ENCODE peak calls at places on chromosomes 12 and 14, in nine cellular contexts. O is HCT116; T is lower lobe of right lung; S is choroid plexus epithelial cell; L is astrocyte of the cerebellum; G is uterus; H is CD8-positive, alpha-beta T cell; V is astrocyte of the spinal cord; M is suprapubic skin. D is an unnamed sample.

GRCh38 chr14:90960818-90961217 is 99.6 kb downstream of the RPS6KA5 start:
- DNase-seq in S (no peak), H (no peak), M (no peak), G (no peak), O (no peak), T (no peak), V (no peak), L (no peak), D (no peak)

GRCh38 chr12:81303935-81304334 is 226.1 kb downstream of the ACSS3 start:
- DNase-seq in G (no peak), O (no peak), S (no peak), L (no peak), T (no peak), V (no peak), M (no peak), H (no peak), D (no peak)

GRCh38 chr14:106831322-106831720 is 1304.9 kb downstream of the TMEM121 start:
- DNase-seq in S (peak; percentile 0), V (no peak), O (no peak), M (no peak), G (no peak), T (peak; percentile 65), H (peak; percentile 35), L (no peak), D (no peak)

GRCh38 chr12:120158351-120158750 is 36.2 kb downstream of the GCN1 start:
- DNase-seq in O (no peak), V (no peak), G (no peak), H (no peak), S (no peak), T (no peak), L (no peak), M (no peak), D (no peak)

GRCh38 chr12:128204725-128205124 is 62.2 kb upstream of the TMEM132C start:
- DNase-seq in L (no peak), O (no peak), G (no peak), M (no peak), T (no peak), V (no peak), S (no peak), H (no peak), D (no peak)

GRCh38 chr14:55336161-55336560 is 64.9 kb downstream of the FBXO34 start:
- DNase-seq in H (no peak), M (no peak), L (no peak), S (peak; percentile 56), T (no peak), O (no peak), G (no peak), V (peak; percentile 31), D (peak; percentile 44)

GRCh38 chr12:104750061-104750460 is 208.0 kb downstream of the SLC41A2 start:
- DNase-seq in M (no peak), T (peak; percentile 63), H (no peak), V (peak; percentile 64), S (peak; percentile 87), O (no peak), L (peak; percentile 66), G (no peak), D (peak; percentile 45)

GRCh38 chr12:124647316-124647715 is 79.9 kb upstream of the NCOR2 start:
- DNase-seq in M (no peak), H (no peak), G (no peak), V (no peak), O (no peak), T (no peak), S (no peak), L (no peak), D (no peak)

GRCh38 chr12:96448287-96448686 is 41.1 kb upstream of the CFAP54 start:
- DNase-seq in V (peak; percentile 64), H (no peak), G (no peak), T (no peak), O (no peak), S (peak; percentile 64), M (no peak), L (no peak), D (no peak)

GRCh38 chr14:68244272-68244975 is 424.8 kb downstream of the RAD51B start:
- DNase-seq in S (no peak), T (no peak), G (no peak), H (no peak), L (peak; percentile 72), O (no peak), M (no peak), V (no peak), D (no peak)

GRCh38 chr14:102323102-102323501 is 3.6 kb downstream of the ZNF839 start:
- DNase-seq in O (peak; percentile 59), S (peak; percentile 91), M (peak; percentile 86), G (peak; percentile 48), V (peak; percentile 69), L (peak; percentile 63), T (peak; percentile 71), H (no peak), D (peak; percentile 84)

GRCh38 chr12:122967151-122967550 is 888 bp upstream of the ABCB9 start:
- DNase-seq in M (no peak), G (no peak), O (no peak), S (no peak), T (no peak), V (no peak), L (no peak), H (no peak), D (no peak)

GRCh38 chr12:34219046-34219770 is 196.9 kb downstream of the ALG10 start:
- DNase-seq in G (no peak), M (no peak), V (no peak), L (no peak), H (no peak), S (no peak), O (no peak), T (no peak), D (peak; percentile 8)

GRCh38 chr14:23296012-23296777 is 6.5 kb downstream of the PPP1R3E start:
- DNase-seq in M (no peak), T (no peak), S (no peak), V (no peak), H (no peak), O (no peak), L (no peak), G (no peak), D (no peak)

GRCh38 chr12:115507951-115508722 is 769.4 kb downstream of the MED13L start:
- DNase-seq in O (no peak), S (no peak), G (no peak), H (no peak), V (no peak), T (peak; percentile 40), L (no peak), M (no peak), D (no peak)

DNA sequence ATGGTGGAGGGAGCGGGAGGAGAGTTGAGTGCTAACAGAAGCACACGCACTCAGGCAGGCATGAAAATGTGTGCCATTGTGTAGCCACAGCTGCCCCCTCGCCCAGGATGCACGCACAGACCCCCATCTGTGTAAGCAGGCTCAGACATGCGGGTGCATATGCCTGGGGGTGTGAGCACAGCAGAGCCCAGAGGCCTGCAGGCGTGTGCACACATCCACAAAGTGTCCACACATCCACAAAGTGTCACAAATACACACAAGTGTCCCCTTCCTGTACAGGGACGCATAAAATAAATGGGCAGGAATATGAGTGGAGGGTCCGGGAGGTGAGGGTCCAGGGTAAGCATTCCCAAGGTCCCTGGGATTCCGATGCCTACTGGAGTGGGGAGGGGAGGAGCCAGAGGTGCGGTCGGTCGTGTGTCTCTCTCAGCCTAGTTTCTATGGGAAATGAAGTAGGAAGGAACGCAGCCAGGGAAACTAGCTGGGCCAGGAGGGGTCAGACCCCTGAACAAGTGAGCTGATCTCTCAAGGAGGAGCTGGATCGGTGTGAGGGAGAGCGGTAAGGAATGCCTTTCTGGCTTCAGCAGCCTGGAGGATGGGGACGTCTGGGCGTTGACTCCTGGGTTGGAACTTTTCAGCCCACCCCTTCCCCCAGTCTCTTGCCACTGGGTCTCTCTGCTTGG is 669 bp upstream of the KRT7 start:
- DNase-seq in L (no peak), H (no peak), O (no peak), T (no peak), S (no peak), M (no peak), V (no peak), G (no peak), D (no peak)
- H3K4me3 ChIP-seq in L (no peak overlapping the region), H (no peak overlapping the region), O (peak overlapping the region; percentile 39), T (peak overlapping the region; percentile 51), S (peak overlapping the region; percentile 51), M (peak overlapping the region; percentile 38), V (no peak overlapping the region), G (no peak overlapping the region), D (no peak overlapping the region)

DNA sequence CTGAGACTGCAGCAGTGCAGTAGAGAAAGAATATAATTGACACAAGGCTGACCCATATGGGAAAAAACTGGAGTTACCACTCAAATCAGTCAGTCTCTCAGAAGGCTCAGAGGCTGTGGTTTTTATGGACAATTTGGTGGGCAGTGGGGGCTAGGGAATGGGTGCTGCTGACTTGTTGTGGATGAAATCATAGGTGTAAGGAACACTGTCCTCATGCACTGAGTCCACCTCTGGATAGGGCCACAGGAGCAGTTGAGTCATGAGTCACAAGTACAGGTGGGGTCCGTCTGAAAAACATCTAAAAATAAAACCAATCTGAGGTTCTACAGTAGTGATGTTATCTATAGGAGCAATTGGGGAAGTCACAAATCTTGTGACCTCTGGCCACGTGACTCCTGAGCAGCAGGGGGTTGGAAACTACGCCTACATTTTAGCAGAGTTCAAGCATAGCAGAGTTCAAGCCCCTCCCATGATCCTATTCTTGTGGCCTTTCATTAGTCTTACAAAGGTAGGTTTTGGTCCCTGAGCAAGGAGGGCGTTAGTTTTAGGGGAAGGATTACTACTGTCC is 18.1 kb upstream of the SGPP1 start:
- DNase-seq in M (no peak), O (no peak), V (no peak), G (no peak), H (peak; percentile 28), L (no peak), T (peak; percentile 59), S (no peak), D (no peak)
- TF ChIP-seq CTCF in M (no peak), O (no peak), V (no peak), G (no peak), H (no peak), L (no peak), T (no peak), S (no peak), D (no peak)

DNA sequence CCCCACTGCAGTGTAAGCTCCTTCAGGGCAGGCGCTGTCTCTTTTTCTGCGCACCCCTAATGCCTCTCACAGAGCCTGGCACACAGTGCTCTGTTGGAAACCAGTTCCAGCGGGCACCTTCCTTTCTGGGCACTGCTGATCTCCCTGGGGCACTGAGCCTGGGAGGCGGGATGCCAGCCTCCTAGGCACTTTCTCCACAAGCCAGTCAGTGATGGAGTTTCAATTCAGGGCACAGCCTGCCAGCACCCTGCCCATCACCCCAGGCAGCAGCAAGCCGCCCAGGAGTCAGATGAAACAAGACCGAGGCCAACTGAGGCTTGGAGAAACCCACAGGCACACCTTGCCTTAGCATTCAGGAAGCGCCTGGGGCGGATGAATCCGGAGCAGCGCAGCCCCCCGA is 5.7 kb upstream of the CTDSP2 start:
- DNase-seq in G (no peak), M (no peak), H (no peak), T (no peak), O (no peak), S (no peak), L (no peak), V (no peak), D (no peak)
- H3K4me3 ChIP-seq in G (peak overlapping the region; percentile 26), M (peak overlapping the region; percentile 39), H (no peak overlapping the region), T (peak overlapping the region; percentile 56), O (no peak overlapping the region), S (peak overlapping the region; percentile 53), L (peak overlapping the region; percentile 15), V (peak overlapping the region; percentile 25), D (peak overlapping the region; percentile 27)

DNA sequence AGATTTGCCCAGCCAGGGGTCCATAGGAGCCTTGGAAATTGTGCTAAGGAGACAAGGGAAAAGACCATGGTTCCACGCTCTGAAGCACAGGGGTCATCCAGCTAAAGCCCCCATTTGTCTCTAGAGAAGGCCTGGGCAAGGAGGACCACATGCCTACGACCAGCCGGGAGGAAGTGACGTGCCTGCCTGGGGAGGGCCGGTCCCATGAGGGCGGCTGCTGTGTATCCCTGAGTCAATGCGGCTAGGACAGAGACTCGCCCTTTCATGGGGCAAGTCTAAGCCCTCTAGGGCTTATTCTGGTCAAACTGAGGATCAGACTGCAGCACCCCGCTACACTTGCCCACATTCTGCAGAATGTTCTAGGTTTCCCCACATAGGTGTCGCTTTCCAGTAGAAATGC is 20.6 kb upstream of the RIN3 start:
- DNase-seq in V (no peak), L (no peak), M (no peak), S (no peak), T (no peak), G (no peak), H (no peak), O (no peak), D (no peak)
- TF ChIP-seq CTCF in V (no peak), L (no peak), M (no peak), S (no peak), T (no peak), G (no peak), H (no peak), O (no peak), D (no peak)

D was measured in foreskin fibroblast.